ENCODE peak calls at places on chromosomes 13 and 19, in ten cellular contexts. H is right lobe of liver, C is cardiac fibroblast, N is AG09309, F is thoracic aorta, B is tibial artery, K is Peyer's patch, O is PC-3, I is HFF-Myc, L is Panc1. X is an unnamed sample.

GRCh38 chr19:58296086-58296485 is 9.1 kb upstream of the ERVK3-1 start:
- DNase-seq in K (peak; percentile 4), O (no peak), L (no peak), C (no peak), I (no peak), B (no peak), H (no peak), N (peak; percentile 43), F (no peak), X (no peak)

GRCh38 chr13:110307697-110308376 is 753 bp downstream of the COL4A2 start:
- DNase-seq in L (no peak), H (no peak), B (no peak), C (peak; percentile 60), O (no peak), N (no peak), I (no peak), K (no peak), F (no peak), X (peak; percentile 44)

GRCh38 chr19:38724380-38724854 is 19.9 kb downstream of the CAPN12 start:
- DNase-seq in B (no peak), L (no peak), I (no peak), H (no peak), K (no peak), N (no peak), C (no peak), F (no peak), O (no peak), X (no peak)

GRCh38 chr19:52170863-52171320 is 529 bp downstream of the ZNF836 start:
- DNase-seq in C (peak; percentile 2), K (peak; percentile 59), I (no peak), L (no peak), B (no peak), F (no peak), H (peak; percentile 48), N (no peak), O (no peak), X (no peak)

GRCh38 chr13:20412761-20413355 is 112.8 kb downstream of the CRYL1 start:
- DNase-seq in O (peak; percentile 13), N (no peak), K (no peak), C (no peak), I (no peak), F (no peak), B (no peak), H (no peak), L (no peak), X (peak; percentile 41)

GRCh38 chr13:29465741-29466293 is 129.7 kb downstream of the SLC7A1 start:
- DNase-seq in H (no peak), F (no peak), N (no peak), L (no peak), I (peak; percentile 66), K (no peak), B (peak; percentile 41), C (peak; percentile 64), O (peak; percentile 28), X (peak; percentile 42)

GRCh38 chr19:10193666-10194499 is 870 bp downstream of the DNMT1 start:
- DNase-seq in C (peak; percentile 41), H (no peak), F (no peak), O (peak; percentile 74), L (no peak), K (peak; percentile 63), B (peak; percentile 30), I (no peak), N (no peak), X (peak; percentile 78)

GRCh38 chr19:7699422-7700127 is 2.4 kb downstream of the FCER2 start:
- DNase-seq in O (peak; percentile 45), N (no peak), F (no peak), H (no peak), K (no peak), B (no peak), C (no peak), I (no peak), L (no peak), X (peak; percentile 61)

GRCh38 chr13:61286148-61286745 is 129.4 kb downstream of the PCDH20 start:
- DNase-seq in K (no peak), N (no peak), B (no peak), C (no peak), O (peak; percentile 42), F (no peak), I (no peak), H (no peak), L (no peak), X (peak; percentile 21)

GRCh38 chr19:33374406-33374703 is 846 bp downstream of the CEBPG start:
- DNase-seq in C (no peak), O (peak; percentile 13), N (no peak), H (no peak), K (no peak), L (no peak), B (no peak), I (no peak), F (no peak), X (peak; percentile 31)

GRCh38 chr13:38223093-38223492 is 126.6 kb upstream of the UFM1 start:
- DNase-seq in N (peak; percentile 24), I (no peak), H (no peak), C (peak; percentile 59), O (peak; percentile 19), F (no peak), K (no peak), B (no peak), L (no peak), X (peak; percentile 38)

GRCh38 chr13:44765076-44765475 is 188.9 kb upstream of the TSC22D1 start:
- DNase-seq in C (no peak), H (no peak), K (no peak), F (no peak), O (no peak), L (no peak), I (no peak), N (no peak), B (no peak), X (no peak)

GRCh38 chr19:34838753-34839431 is 65.9 kb upstream of the ZNF599 start:
- DNase-seq in F (no peak), H (peak; percentile 63), N (no peak), K (peak; percentile 82), O (no peak), C (peak; percentile 17), L (no peak), B (no peak), I (no peak), X (peak; percentile 20)

GRCh38 chr19:46603195-46603637 is 2.1 kb downstream of the CALM3 start:
- DNase-seq in B (no peak), H (peak; percentile 75), K (peak; percentile 87), L (no peak), F (no peak), N (no peak), C (no peak), I (no peak), O (no peak), X (no peak)
- H3K4me3 ChIP-seq in B (peak overlapping the region; percentile 99), H (peak overlapping the region; percentile 99), K (peak overlapping the region; percentile 99), L (peak overlapping the region; percentile 99), F (peak overlapping the region; percentile 99), N (peak overlapping the region; percentile 91), C (peak overlapping the region; percentile 99), I (peak overlapping the region; percentile 100), O (peak overlapping the region; percentile 100), X (peak overlapping the region; percentile 94)

DNA sequence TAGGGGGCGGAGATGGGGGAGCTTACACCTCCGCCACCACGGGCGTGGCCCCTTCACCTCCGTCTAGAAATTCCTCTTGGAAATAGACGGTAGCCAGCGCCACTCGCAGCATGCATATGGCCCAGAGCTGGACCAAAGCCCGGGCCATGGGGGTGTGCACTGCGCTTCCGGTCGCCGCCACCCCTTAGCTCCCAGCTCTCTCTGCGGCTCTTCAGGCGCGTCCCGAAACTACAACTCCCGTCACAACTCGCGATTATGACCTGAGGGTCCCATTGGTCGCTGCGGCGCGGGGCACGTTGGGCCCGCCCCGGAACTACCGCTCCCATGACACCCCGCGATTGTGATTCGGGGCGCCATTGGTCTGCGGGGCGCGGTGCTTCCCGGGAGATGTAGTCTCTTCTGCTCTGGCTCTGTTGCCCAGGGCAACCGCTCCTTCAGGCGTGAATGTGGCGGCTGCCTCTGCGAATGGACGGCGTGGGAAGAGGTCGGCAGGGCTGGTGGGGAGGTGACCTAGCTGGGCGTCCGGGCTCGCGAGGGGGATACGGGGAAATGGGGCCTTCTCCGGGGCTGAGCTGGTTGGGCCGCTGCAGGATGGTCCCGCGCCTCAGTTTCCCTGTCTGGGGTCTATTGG is at the start of the genes C19orf44 and CALR3:
- DNase-seq in B (peak; percentile 99), L (peak; percentile 89), N (peak; percentile 93), C (peak; percentile 99), F (peak; percentile 97), I (peak; percentile 95), K (peak; percentile 99), O (peak; percentile 99), H (peak; percentile 99), X (peak; percentile 99)
- TF ChIP-seq CTCF in B (peak; percentile 26), L (no peak), N (no peak), C (no peak), F (peak; percentile 32), I (no peak), K (no peak), O (no peak), H (no peak), X (peak; percentile 23)

GRCh38 chr19:3358392-3358918 is 7.9 kb upstream of the NFIC start:
- DNase-seq in B (no peak), K (no peak), H (no peak), F (no peak), N (no peak), I (no peak), C (no peak), O (no peak), L (no peak), X (no peak)

GRCh38 chr19:3358919-3359849 is 7.2 kb upstream of the NFIC start:
- DNase-seq in L (no peak), H (peak; percentile 80), C (peak; percentile 77), O (peak; percentile 42), F (no peak), N (no peak), K (peak; percentile 80), B (peak; percentile 63), I (no peak), X (peak; percentile 50)

GRCh38 chr19:3356805-3357204 is 9.6 kb upstream of the NFIC start:
- DNase-seq in H (no peak), K (no peak), N (no peak), L (no peak), I (no peak), F (no peak), B (no peak), O (no peak), C (no peak), X (no peak)

GRCh38 chr19:3357362-3357730 is 9.0 kb upstream of the NFIC start:
- DNase-seq in H (no peak), B (no peak), N (no peak), O (no peak), L (no peak), I (no peak), K (no peak), F (no peak), C (no peak), X (no peak)

GRCh38 chr19:3357731-3358391 is 8.5 kb upstream of the NFIC start:
- DNase-seq in H (no peak), F (no peak), O (no peak), L (no peak), I (no peak), K (no peak), B (no peak), C (no peak), N (no peak), X (peak; percentile 33)
- H3K4me3 ChIP-seq in H (no peak overlapping the region), F (peak overlapping the region; percentile 76), O (peak overlapping the region; percentile 73), L (peak overlapping the region; percentile 48), I (no peak overlapping the region), K (peak overlapping the region; percentile 99), B (peak overlapping the region; percentile 100), C (no peak overlapping the region), N (no peak overlapping the region), X (no peak overlapping the region)

DNA sequence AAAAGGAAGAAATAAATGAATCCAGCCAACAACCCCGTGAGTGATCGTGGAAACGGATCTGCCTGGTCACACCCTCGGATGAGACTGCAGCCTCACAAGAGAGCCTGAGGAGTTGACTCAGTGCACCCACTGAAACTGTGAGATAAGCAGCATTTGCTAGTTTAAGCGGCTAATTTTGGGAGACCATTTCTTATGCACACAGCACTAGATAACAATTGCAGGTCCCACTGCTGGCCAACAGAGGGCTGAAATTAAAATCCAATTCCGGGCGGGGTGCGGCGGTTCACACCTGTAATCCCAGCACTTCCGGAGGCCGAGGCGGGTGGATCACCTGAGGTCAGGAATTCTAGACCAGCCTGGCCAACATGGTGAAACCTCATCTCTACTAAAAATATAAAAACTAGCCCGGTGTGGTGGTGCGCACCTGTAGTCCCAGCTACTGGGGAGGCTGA is 3.6 kb downstream of the UQCR11 start:
- DNase-seq in N (no peak), O (peak; percentile 8), K (no peak), C (no peak), L (no peak), B (no peak), H (no peak), I (no peak), F (no peak), X (no peak)
- TF ChIP-seq CTCF in N (no peak), O (no peak), K (no peak), C (peak; percentile 21), L (no peak), B (no peak), H (no peak), I (no peak), F (no peak), X (no peak)

X was measured in epithelial cell of esophagus.